ENCODE peak calls at places on chromosomes 13 and 19, in four cellular contexts. A is HepG2, H is A549, W is K562. K is an unnamed sample.
A peak's percentile ranks its signal among the peaks of the same experiment; 100 is the strongest.

GRCh38 chr13:97194473-97194872 is 27.7 kb upstream of the MBNL2 start:
- DNase-seq in A (no peak), H (no peak), W (no peak), K (no peak)

GRCh38 chr13:75299206-75299605 is 182.8 kb downstream of the TBC1D4 start:
- DNase-seq in A (no peak), H (no peak), W (no peak), K (no peak)

GRCh38 chr13:91399189-91400093 is 1.0 kb downstream of the GPC5 start:
- DNase-seq in A (no peak), H (no peak), W (no peak), K (no peak)

GRCh38 chr19:17755977-17756670 is 4.8 kb downstream of the FCHO1 start:
- DNase-seq in A (no peak), H (peak; percentile 49), W (peak; percentile 63), K (no peak)

GRCh38 chr19:13234518-13234917 is 84.3 kb downstream of the IER2 start:
- DNase-seq in A (peak; percentile 42), H (peak; percentile 37), W (peak; percentile 91), K (peak; percentile 85)

GRCh38 chr13:112582305-112582704 is 5.6 kb downstream of the TUBGCP3 start:
- DNase-seq in A (no peak), H (no peak), W (no peak), K (no peak)

GRCh38 chr19:33788676-33789075 is 8.0 kb upstream of the KCTD15 start:
- DNase-seq in A (no peak), H (no peak), W (no peak), K (no peak)

GRCh38 chr13:23069571-23069970 is 111.2 kb upstream of the SGCG start:
- DNase-seq in A (no peak), H (no peak), W (no peak), K (no peak)

GRCh38 chr19:3576696-3577443 is 4.1 kb downstream of the HMG20B start:
- DNase-seq in A (no peak), H (no peak), W (peak; percentile 87), K (peak; percentile 58)

GRCh38 chr13:99484405-99484981 is 16.8 kb upstream of the TM9SF2 start:
- DNase-seq in A (no peak), H (no peak), W (no peak), K (no peak)

GRCh38 chr13:99178636-99179035 is 22.0 kb upstream of the UBAC2 start:
- DNase-seq in A (no peak), H (no peak), W (no peak), K (no peak)

GRCh38 chr13:26710166-26710565 is 50.4 kb downstream of the GPR12 start:
- DNase-seq in A (no peak), H (no peak), W (no peak), K (no peak)

GRCh38 chr19:7492142-7493055 is 3.6 kb upstream of the PEX11G start:
- DNase-seq in A (no peak), H (no peak), W (no peak), K (no peak)

GRCh38 chr13:40666058-40666904 is at the start of gene FOXO1:
- DNase-seq in A (peak; percentile 51), H (peak; percentile 89), W (peak; percentile 97), K (no peak)

GRCh38 chr19:38251564-38252051 is 4.6 kb downstream of the PPP1R14A start:
- DNase-seq in A (no peak), H (no peak), W (no peak), K (no peak)

GRCh38 chr13:20828540-20829364 is 55.0 kb upstream of the EEF1AKMT1 start:
- DNase-seq in A (peak; percentile 38), H (peak; percentile 3), W (no peak), K (no peak)

GRCh38 chr13:100673376-100673830 is 1.2 kb downstream of the TMTC4 start:
- DNase-seq in A (no peak), H (no peak), W (no peak), K (no peak)

GRCh38 chr13:112859817-112860190 is 109.2 kb upstream of the MCF2L start:
- DNase-seq in A (no peak), H (no peak), W (no peak), K (no peak)

GRCh38 chr19:45569619-45570421 is 14.8 kb downstream of the OPA3 start:
- DNase-seq in A (peak; percentile 45), H (peak; percentile 62), W (peak; percentile 66), K (peak; percentile 96)
- TF ChIP-seq KDM1A in A (no peak), H (no peak), W (no peak), K (peak; percentile 94)

GRCh38 chr19:2047449-2048103 is 3.5 kb downstream of the MKNK2 start:
- DNase-seq in A (no peak), H (peak; percentile 53), W (peak; percentile 12), K (no peak)
- TF ChIP-seq KDM1A in A (no peak), H (no peak), W (no peak), K (no peak)

DNA sequence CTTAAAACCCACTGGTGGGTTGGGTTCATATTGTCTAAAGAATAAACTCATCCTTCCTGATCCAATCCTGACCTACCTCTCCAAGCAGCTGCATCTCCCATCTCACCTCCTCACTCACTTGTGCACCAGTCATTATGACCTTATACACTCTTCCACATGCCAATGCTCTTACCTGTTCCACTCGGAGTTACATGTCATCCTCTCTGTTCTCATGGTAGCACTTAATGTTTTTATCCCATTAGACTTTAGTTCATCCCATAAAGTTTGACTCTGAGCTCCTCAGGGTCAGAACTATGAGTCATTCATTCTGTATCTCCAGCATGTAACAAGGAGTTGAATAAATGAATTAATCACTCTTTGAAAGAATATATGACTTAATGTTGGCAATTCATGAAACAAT is 330.2 kb downstream of the KLF12 start:
- DNase-seq in A (no peak), H (no peak), W (no peak), K (no peak)
- TF ChIP-seq KDM1A in A (no peak), H (no peak), W (no peak), K (no peak)

DNA sequence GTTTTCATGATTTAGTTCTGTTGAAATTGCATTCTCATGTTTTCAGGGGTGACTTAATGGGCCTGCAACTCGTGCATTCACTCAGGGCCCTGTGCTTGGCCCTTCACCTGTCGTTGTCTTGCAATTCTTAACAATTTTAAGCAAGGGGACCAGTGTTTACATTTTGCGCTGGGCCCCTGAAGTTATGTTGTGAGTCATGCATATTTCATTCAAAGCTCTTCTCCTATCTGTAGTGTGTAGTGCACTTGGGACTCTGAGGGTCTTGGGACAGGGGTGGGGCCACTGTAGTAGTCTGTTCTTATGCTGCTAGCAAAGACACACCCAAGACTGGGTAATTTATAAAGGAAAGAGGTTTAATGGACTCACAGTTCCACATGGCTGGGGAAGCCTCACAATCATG is 211.2 kb upstream of the RXFP2 start:
- DNase-seq in A (no peak), H (no peak), W (no peak), K (no peak)
- TF ChIP-seq KDM1A in A (no peak), H (no peak), W (no peak), K (no peak)

GRCh38 chr19:35347930-35348298 is 212 bp downstream of the FFAR1 start:
- DNase-seq in A (no peak), H (no peak), W (no peak), K (no peak)

GRCh38 chr19:35345671-35346111 is 2.0 kb upstream of the FFAR1 start:
- DNase-seq in A (no peak), H (no peak), W (no peak), K (no peak)

GRCh38 chr19:35347171-35347929 is at the start of gene FFAR1:
- DNase-seq in A (no peak), H (no peak), W (no peak), K (no peak)

GRCh38 chr19:35344511-35345031 is 3.1 kb upstream of the FFAR1 start:
- DNase-seq in A (no peak), H (no peak), W (no peak), K (no peak)

GRCh38 chr19:35346193-35347052 is 1.3 kb upstream of the FFAR1 start:
- DNase-seq in A (peak; percentile 16), H (no peak), W (no peak), K (no peak)
- TF ChIP-seq KDM1A in A (no peak), H (no peak), W (no peak), K (no peak)

K was measured in H1.